ENCODE peak calls at places on chromosome 1, in four cellular contexts. One of them, this sample, is unnamed.

GRCh38 chr1:118097622-118098348 is 87.2 kb downstream of the SPAG17 start:
- DNase-seq in astrocyte: peak; percentile 62
- DNase-seq in HFF-Myc: no peak
- DNase-seq in psoas muscle: no peak
- DNase-seq in this sample: peak; percentile 42

GRCh38 chr1:160261526-160261877 is 847 bp downstream of the DCAF8 start:
- DNase-seq in astrocyte: peak; percentile 77
- DNase-seq in HFF-Myc: peak; percentile 72
- DNase-seq in psoas muscle: no peak
- DNase-seq in this sample: peak; percentile 87

GRCh38 chr1:212683357-212683722 is 16.3 kb downstream of the BATF3 start:
- DNase-seq in astrocyte: no peak
- DNase-seq in HFF-Myc: no peak
- DNase-seq in psoas muscle: peak; percentile 55
- DNase-seq in this sample: no peak

GRCh38 chr1:48665743-48666142 is 110.9 kb downstream of the BEND5 start:
- DNase-seq in astrocyte: no peak
- DNase-seq in HFF-Myc: no peak
- DNase-seq in psoas muscle: no peak
- DNase-seq in this sample: no peak

GRCh38 chr1:79847715-79848114 is 841.2 kb upstream of the ADGRL4 start:
- DNase-seq in astrocyte: no peak
- DNase-seq in HFF-Myc: no peak
- DNase-seq in psoas muscle: no peak
- DNase-seq in this sample: no peak

GRCh38 chr1:59455206-59455605 is 158.3 kb downstream of the FGGY start:
- DNase-seq in astrocyte: peak; percentile 80
- DNase-seq in HFF-Myc: no peak
- DNase-seq in psoas muscle: no peak
- DNase-seq in this sample: peak; percentile 85

GRCh38 chr1:227764019-227764391 is 28.8 kb downstream of the SNAP47 start:
- DNase-seq in astrocyte: peak; percentile 42
- DNase-seq in HFF-Myc: no peak
- DNase-seq in psoas muscle: peak; percentile 8
- DNase-seq in this sample: peak; percentile 57

GRCh38 chr1:27606708-27607238 is 2.8 kb upstream of the AHDC1 start:
- DNase-seq in astrocyte: no peak
- DNase-seq in HFF-Myc: no peak
- DNase-seq in psoas muscle: no peak
- DNase-seq in this sample: peak; percentile 47

GRCh38 chr1:3063379-3064295 is 5.4 kb upstream of the PRDM16 start:
- DNase-seq in astrocyte: no peak
- DNase-seq in HFF-Myc: no peak
- DNase-seq in psoas muscle: no peak
- DNase-seq in this sample: no peak

GRCh38 chr1:209685835-209686234 is 10.6 kb downstream of the G0S2 start:
- DNase-seq in astrocyte: no peak
- DNase-seq in HFF-Myc: no peak
- DNase-seq in psoas muscle: no peak
- DNase-seq in this sample: no peak

GRCh38 chr1:247332901-247333361 is 1.3 kb upstream of the ZNF496 start:
- DNase-seq in astrocyte: peak; percentile 45
- DNase-seq in HFF-Myc: no peak
- DNase-seq in psoas muscle: peak; percentile 61
- DNase-seq in this sample: peak; percentile 66

GRCh38 chr1:203378529-203379271 is 27.8 kb upstream of the FMOD start:
- DNase-seq in astrocyte: no peak
- DNase-seq in HFF-Myc: no peak
- DNase-seq in psoas muscle: no peak
- DNase-seq in this sample: no peak

GRCh38 chr1:44655609-44656008 is 18.7 kb downstream of the TMEM53 start:
- DNase-seq in astrocyte: no peak
- DNase-seq in HFF-Myc: no peak
- DNase-seq in psoas muscle: peak; percentile 56
- DNase-seq in this sample: no peak

GRCh38 chr1:8554956-8555534 is 237.1 kb downstream of the SLC45A1 start:
- DNase-seq in astrocyte: peak; percentile 44
- DNase-seq in HFF-Myc: no peak
- DNase-seq in psoas muscle: no peak
- DNase-seq in this sample: peak; percentile 78

DNA sequence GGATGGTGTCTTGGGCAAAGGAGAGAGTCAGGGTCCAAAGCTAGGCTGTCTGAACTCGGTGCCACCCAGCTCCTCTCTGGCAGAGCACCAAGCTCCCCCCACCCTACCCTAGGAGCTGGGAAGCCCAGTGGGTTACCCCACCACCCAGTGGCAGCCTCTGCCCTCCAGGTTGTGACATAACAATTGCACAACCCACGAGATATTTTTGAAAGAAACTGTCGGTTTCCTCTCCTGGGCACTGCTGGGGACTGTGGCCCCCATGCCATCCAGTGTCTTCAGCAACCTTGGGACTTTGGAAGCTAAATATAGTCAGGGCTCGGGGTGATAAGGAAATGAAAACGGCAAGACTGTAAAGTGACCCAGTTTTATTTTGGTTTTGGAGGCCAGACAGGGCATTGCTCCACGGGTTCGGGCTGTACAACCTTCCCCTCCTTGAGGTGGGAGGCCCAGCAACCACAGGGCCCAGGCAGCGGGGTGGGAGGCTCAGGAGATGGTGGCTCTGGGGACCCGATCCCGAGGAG is 1.4 kb downstream of the CITED4 start:
- DNase-seq in astrocyte: no peak
- DNase-seq in HFF-Myc: no peak
- DNase-seq in psoas muscle: no peak
- DNase-seq in this sample: no peak
- TF ChIP-seq CTCF in astrocyte: no peak
- TF ChIP-seq CTCF in HFF-Myc: no peak
- TF ChIP-seq CTCF in psoas muscle: no peak
- TF ChIP-seq CTCF in this sample: no peak

GRCh38 chr1:155970531-155971167 is 7.7 kb downstream of the ARHGEF2 start:
- DNase-seq in astrocyte: peak; percentile 70
- DNase-seq in HFF-Myc: no peak
- DNase-seq in psoas muscle: peak; percentile 83
- DNase-seq in this sample: no peak
- H3K4me3 ChIP-seq in astrocyte: no peak overlapping the region
- H3K4me3 ChIP-seq in HFF-Myc: no peak overlapping the region
- H3K4me3 ChIP-seq in psoas muscle: no peak overlapping the region
- H3K4me3 ChIP-seq in this sample: no peak overlapping the region

GRCh38 chr1:7117265-7117598 is 332.0 kb downstream of the CAMTA1 start:
- DNase-seq in astrocyte: no peak
- DNase-seq in HFF-Myc: no peak
- DNase-seq in psoas muscle: no peak
- DNase-seq in this sample: no peak

GRCh38 chr1:7117599-7118281 is 332.5 kb downstream of the CAMTA1 start:
- DNase-seq in astrocyte: peak; percentile 97
- DNase-seq in HFF-Myc: peak; percentile 75
- DNase-seq in psoas muscle: no peak
- DNase-seq in this sample: peak; percentile 96

GRCh38 chr1:7121622-7121988 is 336.4 kb downstream of the CAMTA1 start:
- DNase-seq in astrocyte: no peak
- DNase-seq in HFF-Myc: no peak
- DNase-seq in psoas muscle: peak; percentile 71
- DNase-seq in this sample: no peak

GRCh38 chr1:7116001-7116400 is 330.7 kb downstream of the CAMTA1 start:
- DNase-seq in astrocyte: peak; percentile 14
- DNase-seq in HFF-Myc: no peak
- DNase-seq in psoas muscle: no peak
- DNase-seq in this sample: peak; percentile 26

GRCh38 chr1:7120863-7121621 is 335.8 kb downstream of the CAMTA1 start:
- DNase-seq in astrocyte: peak; percentile 53
- DNase-seq in HFF-Myc: no peak
- DNase-seq in psoas muscle: no peak
- DNase-seq in this sample: no peak
- TF ChIP-seq CTCF in astrocyte: peak; percentile 18
- TF ChIP-seq CTCF in HFF-Myc: peak; percentile 27
- TF ChIP-seq CTCF in psoas muscle: peak; percentile 18
- TF ChIP-seq CTCF in this sample: peak; percentile 30

GRCh38 chr1:197144570-197145325 is 1.7 kb downstream of the ASPM start:
- DNase-seq in astrocyte: peak; percentile 32
- DNase-seq in HFF-Myc: no peak
- DNase-seq in psoas muscle: no peak
- DNase-seq in this sample: peak; percentile 47

GRCh38 chr1:197149340-197149739 is 2.9 kb upstream of the ASPM start:
- DNase-seq in astrocyte: no peak
- DNase-seq in HFF-Myc: no peak
- DNase-seq in psoas muscle: no peak
- DNase-seq in this sample: no peak

GRCh38 chr1:197150336-197151005 is 4.0 kb upstream of the ASPM start:
- DNase-seq in astrocyte: no peak
- DNase-seq in HFF-Myc: no peak
- DNase-seq in psoas muscle: no peak
- DNase-seq in this sample: no peak

GRCh38 chr1:197145451-197146029 is 929 bp downstream of the ASPM start:
- DNase-seq in astrocyte: no peak
- DNase-seq in HFF-Myc: no peak
- DNase-seq in psoas muscle: no peak
- DNase-seq in this sample: peak; percentile 11

GRCh38 chr1:197146108-197147095 is at the start of gene ASPM:
- DNase-seq in astrocyte: peak; percentile 84
- DNase-seq in HFF-Myc: peak; percentile 81
- DNase-seq in psoas muscle: peak; percentile 97
- DNase-seq in this sample: peak; percentile 87
- H3K4me3 ChIP-seq in astrocyte: peak within 1 kb of the TSS; percentile 93
- H3K4me3 ChIP-seq in HFF-Myc: peak within 1 kb of the TSS; percentile 93
- H3K4me3 ChIP-seq in psoas muscle: peak within 1 kb of the TSS; percentile 81
- H3K4me3 ChIP-seq in this sample: peak within 1 kb of the TSS; percentile 76

GRCh38 chr1:164784960-164785359 is 226.0 kb downstream of the PBX1 start:
- DNase-seq in astrocyte: no peak
- DNase-seq in HFF-Myc: no peak
- DNase-seq in psoas muscle: no peak
- DNase-seq in this sample: no peak
- TF ChIP-seq CTCF in astrocyte: no peak
- TF ChIP-seq CTCF in HFF-Myc: no peak
- TF ChIP-seq CTCF in psoas muscle: no peak
- TF ChIP-seq CTCF in this sample: no peak

This sample was measured in bronchial epithelial cell.